ENCODE peak calls at places on chromosome 10, in seven cellular contexts. W, R, X, A, M, C and Z are unnamed samples.

GRCh38 chr10:59895629-59896116 is 10.7 kb downstream of the CCDC6 start:
- DNase-seq in W (no peak), A (no peak), X (no peak), R (no peak), C (no peak), M (no peak), Z (no peak)

GRCh38 chr10:127090135-127090534 is 106.3 kb downstream of the INSYN2A start:
- DNase-seq in R (no peak), C (no peak), X (no peak), M (no peak), A (no peak), W (no peak), Z (no peak)

GRCh38 chr10:48549236-48549635 is 55.6 kb downstream of the ARHGAP22 start:
- DNase-seq in C (no peak), R (no peak), W (no peak), A (no peak), X (no peak), M (no peak), Z (no peak)

GRCh38 chr10:102822222-102822621 is 15.0 kb downstream of the CYP17A1 start:
- DNase-seq in R (no peak), X (no peak), C (no peak), M (no peak), W (no peak), A (no peak), Z (no peak)

GRCh38 chr10:15427836-15428414 is 56.8 kb upstream of the FAM171A1 start:
- DNase-seq in A (no peak), W (no peak), M (peak), X (no peak), C (no peak), R (no peak), Z (peak)

GRCh38 chr10:113052076-113052830 is 102.2 kb downstream of the TCF7L2 start:
- DNase-seq in M (no peak), W (no peak), A (no peak), C (no peak), X (no peak), R (no peak), Z (no peak)

GRCh38 chr10:111137587-111137986 is 60.8 kb downstream of the ADRA2A start:
- DNase-seq in A (no peak), R (no peak), X (no peak), M (no peak), C (no peak), W (no peak), Z (no peak)

GRCh38 chr10:47451998-47452494 is 31.9 kb downstream of the ANXA8 start:
- DNase-seq in X (no peak), M (no peak), R (no peak), A (no peak), C (no peak), W (peak), Z (no peak)

GRCh38 chr10:65793738-65794425 is 1132.0 kb upstream of the LRRTM3 start:
- DNase-seq in C (no peak), M (no peak), R (no peak), W (no peak), X (no peak), A (no peak), Z (no peak)

GRCh38 chr10:100022403-100022802 is 12.7 kb upstream of the DNMBP start:
- DNase-seq in R (no peak), W (no peak), C (no peak), X (no peak), M (no peak), A (no peak), Z (no peak)

GRCh38 chr10:21030096-21030495 is 133.0 kb upstream of the NEBL start:
- DNase-seq in W (peak), X (no peak), C (no peak), A (peak), R (no peak), M (no peak), Z (no peak)

GRCh38 chr10:48279081-48279751 is 4.7 kb upstream of the FRMPD2 start:
- DNase-seq in A (no peak), C (peak), R (no peak), X (no peak), M (no peak), W (no peak), Z (no peak)

GRCh38 chr10:95651346-95652115 is 5.0 kb downstream of the ALDH18A1 start:
- DNase-seq in W (no peak), X (no peak), C (no peak), M (no peak), A (no peak), R (no peak), Z (no peak)

GRCh38 chr10:84375881-84376280 is 47.5 kb downstream of the CCSER2 start:
- DNase-seq in C (no peak), A (no peak), R (no peak), M (no peak), W (no peak), X (no peak), Z (no peak)

GRCh38 chr10:1043532-1043995 is 5.4 kb downstream of the IDI1 start:
- DNase-seq in A (no peak), C (peak), W (peak), M (no peak), R (no peak), X (no peak), Z (no peak)

GRCh38 chr10:11265486-11265885 is 247.8 kb downstream of the CELF2 start:
- DNase-seq in W (no peak), R (no peak), X (no peak), C (no peak), M (no peak), A (no peak), Z (no peak)

DNA sequence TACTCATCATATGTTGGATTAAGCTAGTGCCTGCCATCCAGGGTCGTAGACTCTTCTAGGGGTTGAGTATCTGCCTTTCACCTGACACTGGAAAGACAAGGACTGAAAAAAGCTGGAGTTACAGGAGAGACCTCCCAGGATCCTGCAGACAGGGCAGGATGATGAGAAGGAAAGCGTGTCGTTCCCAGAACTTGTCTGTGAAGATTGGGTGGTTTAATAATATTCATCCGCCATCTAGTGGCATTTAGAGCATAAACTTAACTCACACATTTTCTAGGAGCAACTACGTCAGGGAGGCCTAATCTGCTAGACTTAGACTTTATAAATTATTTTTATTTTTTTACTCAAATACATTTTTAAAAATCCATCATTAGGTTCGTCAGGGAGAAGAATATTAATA is 59.6 kb downstream of the ADRB1 start:
- DNase-seq in W (no peak), R (no peak), M (peak), X (no peak), C (peak), A (peak), Z (peak)
- TF ChIP-seq CTCF in W (peak), R (no peak), M (peak), X (peak), C (peak), A (peak), Z (peak)

GRCh38 chr10:97633921-97634320 is 621 bp upstream of the MORN4 start:
- DNase-seq in W (no peak), C (no peak), A (no peak), R (no peak), X (no peak), M (peak), Z (no peak)
- TF ChIP-seq CTCF in W (peak), C (no peak), A (no peak), R (no peak), X (no peak), M (no peak), Z (no peak)

GRCh38 chr10:79321494-79321882 is 25.8 kb upstream of the PPIF start:
- DNase-seq in R (no peak), C (no peak), A (no peak), X (no peak), M (no peak), W (peak), Z (no peak)

GRCh38 chr10:79321951-79322350 is 25.3 kb upstream of the PPIF start:
- DNase-seq in R (no peak), M (no peak), A (no peak), X (no peak), C (no peak), W (no peak), Z (no peak)

GRCh38 chr10:79323602-79324001 is 23.7 kb upstream of the PPIF start:
- DNase-seq in A (no peak), W (no peak), R (no peak), C (no peak), M (no peak), X (no peak), Z (no peak)

GRCh38 chr10:79324032-79324695 is 23.1 kb upstream of the PPIF start:
- DNase-seq in R (no peak), M (no peak), A (no peak), W (peak), C (no peak), X (no peak), Z (no peak)

GRCh38 chr10:79322616-79323566 is 24.4 kb upstream of the PPIF start:
- DNase-seq in C (no peak), A (no peak), M (no peak), X (no peak), W (peak), R (no peak), Z (no peak)
- TF ChIP-seq CTCF in C (no peak), A (no peak), M (no peak), X (no peak), W (no peak), R (no peak), Z (no peak)

DNA sequence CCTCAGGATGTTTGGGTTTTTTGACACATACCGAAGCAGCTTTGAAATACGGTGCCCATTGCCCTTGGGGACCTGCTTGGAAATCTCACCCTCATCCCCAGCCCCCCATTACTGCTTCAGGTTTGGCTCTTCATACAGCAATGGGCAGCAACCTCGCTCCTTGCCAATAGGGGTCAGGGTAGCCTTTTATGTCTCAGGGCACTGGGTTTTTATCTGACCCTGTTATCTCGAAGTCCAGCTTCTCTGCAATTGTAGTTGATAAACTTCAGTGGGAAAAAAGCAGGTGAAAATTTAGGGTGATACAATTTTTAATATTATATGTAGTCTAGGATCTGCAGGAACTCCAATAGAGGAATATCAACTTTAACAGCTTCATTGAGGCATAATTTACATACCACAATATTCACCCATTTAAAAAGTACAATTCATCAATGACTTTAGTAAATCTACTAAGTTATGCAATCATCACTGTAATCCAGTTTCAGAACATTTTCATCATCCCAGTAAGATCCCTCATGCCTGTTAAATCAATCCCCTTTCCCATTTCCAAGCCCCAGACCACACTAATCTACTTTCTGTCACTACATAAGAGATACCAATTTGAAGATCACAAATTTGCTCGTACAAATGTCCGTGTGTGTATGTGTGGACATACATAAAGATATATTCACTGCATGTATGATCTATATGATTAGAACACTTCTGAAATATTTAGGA is 386.2 kb downstream of the KCNMA1 start:
- DNase-seq in C (no peak), M (peak), R (no peak), A (peak), X (no peak), W (no peak), Z (no peak)
- TF ChIP-seq CTCF in C (no peak), M (peak), R (no peak), A (peak), X (peak), W (peak), Z (peak)

GRCh38 chr10:70585555-70586243 is 16.8 kb downstream of the PRF1 start:
- DNase-seq in R (no peak), C (no peak), A (no peak), M (no peak), X (peak), W (no peak), Z (no peak)
- TF ChIP-seq CTCF in R (no peak), C (no peak), A (no peak), M (no peak), X (no peak), W (no peak), Z (no peak)

DNA sequence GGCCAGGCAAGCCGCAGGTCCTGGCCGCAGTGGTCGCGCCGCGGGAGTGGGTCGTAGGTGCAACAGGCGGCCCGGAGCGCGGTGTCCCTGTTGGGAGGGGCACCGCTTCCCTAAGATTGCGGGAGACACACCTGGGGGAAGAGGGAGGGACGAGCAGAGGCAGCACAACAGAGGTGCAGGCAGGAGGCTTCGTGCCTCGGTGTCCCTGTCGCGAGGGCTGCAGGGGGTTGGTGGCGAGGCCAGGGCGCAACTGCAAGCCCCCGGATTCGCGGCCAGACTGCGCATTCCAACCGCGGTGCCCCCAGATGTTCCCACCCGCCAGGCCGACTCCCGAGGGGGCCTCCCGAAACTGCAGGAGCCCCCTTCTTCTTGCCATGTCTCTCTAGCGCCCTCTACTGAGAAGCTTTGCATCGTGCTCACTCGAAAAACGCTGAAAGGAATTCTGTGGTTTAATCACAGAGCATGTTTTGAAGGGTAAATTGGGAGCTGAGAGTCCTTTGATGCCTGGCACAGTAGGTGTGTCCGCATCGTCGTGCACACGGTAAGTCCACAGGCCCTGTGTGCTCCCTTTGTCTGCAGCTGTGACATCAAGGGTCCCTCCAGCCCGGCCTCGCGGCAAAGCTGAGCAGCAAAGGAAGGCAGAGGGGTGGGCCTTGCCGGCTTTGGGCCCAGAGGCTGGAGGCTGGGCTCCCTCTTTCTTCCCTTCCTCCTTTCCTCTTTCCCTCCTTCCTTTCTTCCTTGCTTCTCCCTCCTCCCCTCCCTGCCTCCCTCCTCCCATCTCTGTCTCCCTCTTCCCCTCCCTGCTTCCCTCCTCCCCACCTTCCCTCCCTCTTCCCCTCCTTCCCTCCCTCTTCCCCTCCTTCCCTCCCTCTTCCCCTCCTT is 6.2 kb upstream of the MBL2 start:
- DNase-seq in C (no peak), M (peak), A (no peak), X (no peak), R (no peak), W (no peak), Z (no peak)
- TF ChIP-seq CTCF in C (peak), M (peak), A (peak), X (peak), R (no peak), W (peak), Z (peak)

GRCh38 chr10:32961892-32962369 is 3.9 kb upstream of the ITGB1 start:
- DNase-seq in X (no peak), R (no peak), A (peak), W (no peak), C (no peak), M (peak), Z (peak)
- TF ChIP-seq CTCF in X (no peak), R (no peak), A (no peak), W (no peak), C (no peak), M (no peak), Z (peak)

GRCh38 chr10:101356132-101356531 is 2.2 kb downstream of the BTRC start:
- DNase-seq in M (no peak), C (no peak), W (no peak), A (no peak), X (no peak), R (no peak), Z (no peak)

GRCh38 chr10:101351477-101351876 is 2.5 kb upstream of the BTRC start:
- DNase-seq in W (no peak), X (no peak), R (no peak), A (no peak), C (no peak), M (no peak), Z (no peak)

GRCh38 chr10:101355307-101355706 is 1.3 kb downstream of the BTRC start:
- DNase-seq in X (no peak), W (no peak), A (no peak), R (no peak), C (no peak), M (no peak), Z (no peak)

GRCh38 chr10:101353692-101354583 is at the start of gene BTRC:
- DNase-seq in C (peak), W (peak), M (peak), X (peak), R (peak), A (peak), Z (peak)

DNA sequence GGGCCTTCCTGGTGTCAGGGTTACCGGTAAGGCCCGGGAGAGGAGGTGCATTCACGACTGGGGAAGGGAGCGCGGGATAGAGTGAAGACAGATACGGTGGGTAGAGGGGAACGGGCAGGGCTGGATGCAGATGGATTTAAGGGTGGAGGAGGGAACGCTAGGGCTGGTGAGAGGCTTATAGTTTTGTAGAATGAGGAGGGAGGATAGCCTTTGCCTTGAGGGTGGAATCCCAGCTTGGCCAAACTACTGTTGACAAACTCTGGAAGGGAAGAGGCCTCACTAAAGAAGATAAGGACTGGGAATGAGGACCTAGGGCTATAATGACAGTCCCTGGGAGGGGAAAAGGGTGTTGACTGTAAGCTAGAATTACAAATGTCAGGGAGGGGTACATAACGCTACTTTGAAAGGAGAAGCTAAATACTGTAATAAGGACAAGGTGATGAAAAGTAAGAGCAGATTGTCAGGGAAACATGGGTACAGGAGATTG is 662 bp downstream of the BTRC start:
- DNase-seq in R (no peak), C (no peak), A (peak), M (no peak), W (no peak), X (no peak), Z (no peak)
- TF ChIP-seq CTCF in R (no peak), C (no peak), A (no peak), M (no peak), W (no peak), X (no peak), Z (no peak)

GRCh38 chr10:86632009-86632800 is 22.1 kb upstream of the OPN4 start:
- DNase-seq in C (no peak), M (peak), A (no peak), W (no peak), X (no peak), R (no peak), Z (no peak)
- TF ChIP-seq CTCF in C (no peak), M (peak), A (no peak), W (peak), X (no peak), R (no peak), Z (peak)

DNA sequence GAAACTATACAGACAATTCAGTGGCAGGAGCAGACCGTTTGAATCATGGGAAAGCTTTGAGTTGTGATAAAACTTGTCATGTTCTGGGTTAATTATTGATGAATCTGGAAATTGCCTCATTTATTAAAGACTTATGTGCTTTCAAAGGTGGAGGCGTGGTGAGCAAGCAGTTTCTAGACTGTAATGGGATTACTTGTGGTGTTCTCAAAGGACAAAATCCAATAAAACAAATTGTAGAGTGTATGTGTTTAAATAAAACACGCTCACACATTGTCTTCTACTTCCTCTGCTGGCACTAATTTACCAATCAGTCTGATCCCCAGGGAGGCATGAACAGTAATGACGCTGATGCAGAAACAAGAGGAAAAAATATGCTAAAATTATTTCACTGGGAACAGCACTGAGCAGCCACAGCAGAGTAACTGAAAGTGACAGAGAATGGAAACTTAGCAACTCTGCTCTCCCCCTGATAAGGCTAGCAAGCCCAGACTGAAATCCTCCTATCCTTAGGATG is 25.0 kb downstream of the PARD3 start:
- DNase-seq in W (no peak), C (peak), R (no peak), M (no peak), A (no peak), X (no peak), Z (no peak)
- TF ChIP-seq CTCF in W (no peak), C (no peak), R (no peak), M (no peak), A (no peak), X (no peak), Z (no peak)